ENCODE peak calls at places on chromosomes 1 and 21, in ten cellular contexts. One of them, this sample, is unnamed.

GRCh38 chr21:35648512-35648911 is 411.8 kb downstream of the SETD4 start:
- DNase-seq in GM12878: no peak
- DNase-seq in fibroblast of lung: no peak
- DNase-seq in heart left ventricle: no peak
- DNase-seq in adrenal gland: no peak
- DNase-seq in HepG2: no peak
- DNase-seq in tibial artery: no peak
- DNase-seq in upper lobe of right lung: no peak
- DNase-seq in esophagus squamous epithelium: no peak
- DNase-seq in HCT116: no peak
- DNase-seq in this sample: no peak

GRCh38 chr1:10217748-10218441 is 7.5 kb downstream of the KIF1B start:
- DNase-seq in GM12878: no peak
- DNase-seq in fibroblast of lung: peak
- DNase-seq in heart left ventricle: no peak
- DNase-seq in adrenal gland: peak
- DNase-seq in HepG2: no peak
- DNase-seq in tibial artery: peak
- DNase-seq in upper lobe of right lung: no peak
- DNase-seq in esophagus squamous epithelium: no peak
- DNase-seq in HCT116: no peak
- DNase-seq in this sample: no peak

GRCh38 chr1:87644033-87644432 is 315.4 kb downstream of the LMO4 start:
- DNase-seq in GM12878: no peak
- DNase-seq in fibroblast of lung: peak
- DNase-seq in heart left ventricle: no peak
- DNase-seq in adrenal gland: no peak
- DNase-seq in HepG2: no peak
- DNase-seq in tibial artery: no peak
- DNase-seq in upper lobe of right lung: no peak
- DNase-seq in esophagus squamous epithelium: no peak
- DNase-seq in HCT116: no peak
- DNase-seq in this sample: no peak

GRCh38 chr1:218292515-218292914 is 7.4 kb downstream of the RRP15 start:
- DNase-seq in GM12878: no peak
- DNase-seq in fibroblast of lung: no peak
- DNase-seq in heart left ventricle: no peak
- DNase-seq in adrenal gland: no peak
- DNase-seq in HepG2: no peak
- DNase-seq in tibial artery: no peak
- DNase-seq in upper lobe of right lung: no peak
- DNase-seq in esophagus squamous epithelium: no peak
- DNase-seq in HCT116: no peak
- DNase-seq in this sample: no peak

GRCh38 chr21:40118527-40118926 is 251.3 kb downstream of the PCP4 start:
- DNase-seq in GM12878: no peak
- DNase-seq in fibroblast of lung: peak
- DNase-seq in heart left ventricle: no peak
- DNase-seq in adrenal gland: no peak
- DNase-seq in HepG2: no peak
- DNase-seq in tibial artery: no peak
- DNase-seq in upper lobe of right lung: no peak
- DNase-seq in esophagus squamous epithelium: no peak
- DNase-seq in HCT116: no peak
- DNase-seq in this sample: no peak

GRCh38 chr21:43775795-43776430 is at the start of gene CSTB:
- DNase-seq in GM12878: no peak
- DNase-seq in fibroblast of lung: peak
- DNase-seq in heart left ventricle: peak
- DNase-seq in adrenal gland: peak
- DNase-seq in HepG2: peak
- DNase-seq in tibial artery: peak
- DNase-seq in upper lobe of right lung: peak
- DNase-seq in esophagus squamous epithelium: no peak
- DNase-seq in HCT116: peak
- DNase-seq in this sample: peak

GRCh38 chr1:1449099-1449739 is at the start of gene ATAD3C:
- DNase-seq in GM12878: no peak
- DNase-seq in fibroblast of lung: no peak
- DNase-seq in heart left ventricle: no peak
- DNase-seq in adrenal gland: no peak
- DNase-seq in HepG2: no peak
- DNase-seq in tibial artery: no peak
- DNase-seq in upper lobe of right lung: no peak
- DNase-seq in esophagus squamous epithelium: no peak
- DNase-seq in HCT116: no peak
- DNase-seq in this sample: no peak

GRCh38 chr1:118563969-118564951 is 379.2 kb upstream of the SPAG17 start:
- DNase-seq in GM12878: peak
- DNase-seq in fibroblast of lung: no peak
- DNase-seq in heart left ventricle: no peak
- DNase-seq in adrenal gland: no peak
- DNase-seq in HepG2: no peak
- DNase-seq in tibial artery: no peak
- DNase-seq in upper lobe of right lung: no peak
- DNase-seq in esophagus squamous epithelium: no peak
- DNase-seq in HCT116: no peak
- DNase-seq in this sample: no peak

GRCh38 chr1:116076831-116077230 is 34.4 kb upstream of the MAB21L3 start:
- DNase-seq in GM12878: no peak
- DNase-seq in fibroblast of lung: no peak
- DNase-seq in heart left ventricle: no peak
- DNase-seq in adrenal gland: no peak
- DNase-seq in HepG2: no peak
- DNase-seq in tibial artery: no peak
- DNase-seq in upper lobe of right lung: no peak
- DNase-seq in esophagus squamous epithelium: no peak
- DNase-seq in HCT116: no peak
- DNase-seq in this sample: no peak

GRCh38 chr1:211828584-211829342 is 1.8 kb downstream of the LPGAT1 start:
- DNase-seq in GM12878: no peak
- DNase-seq in fibroblast of lung: peak
- DNase-seq in heart left ventricle: no peak
- DNase-seq in adrenal gland: no peak
- DNase-seq in HepG2: peak
- DNase-seq in tibial artery: no peak
- DNase-seq in upper lobe of right lung: no peak
- DNase-seq in esophagus squamous epithelium: no peak
- DNase-seq in HCT116: no peak
- DNase-seq in this sample: no peak

GRCh38 chr1:29255134-29255666 is 18.9 kb downstream of the PTPRU start:
- DNase-seq in GM12878: no peak
- DNase-seq in fibroblast of lung: no peak
- DNase-seq in heart left ventricle: no peak
- DNase-seq in adrenal gland: no peak
- DNase-seq in HepG2: no peak
- DNase-seq in tibial artery: peak
- DNase-seq in upper lobe of right lung: peak
- DNase-seq in esophagus squamous epithelium: no peak
- DNase-seq in HCT116: no peak
- DNase-seq in this sample: no peak

GRCh38 chr1:155242805-155243358 is 12.4 kb downstream of the ENTREP3 start:
- DNase-seq in GM12878: no peak
- DNase-seq in fibroblast of lung: no peak
- DNase-seq in heart left ventricle: no peak
- DNase-seq in adrenal gland: no peak
- DNase-seq in HepG2: no peak
- DNase-seq in tibial artery: no peak
- DNase-seq in upper lobe of right lung: no peak
- DNase-seq in esophagus squamous epithelium: no peak
- DNase-seq in HCT116: no peak
- DNase-seq in this sample: no peak
- H3K4me3 ChIP-seq in GM12878: peak
- H3K4me3 ChIP-seq in fibroblast of lung: peak
- H3K4me3 ChIP-seq in heart left ventricle: no peak
- H3K4me3 ChIP-seq in adrenal gland: no peak
- H3K4me3 ChIP-seq in HepG2: no peak
- H3K4me3 ChIP-seq in tibial artery: peak
- H3K4me3 ChIP-seq in upper lobe of right lung: no peak
- H3K4me3 ChIP-seq in esophagus squamous epithelium: peak
- H3K4me3 ChIP-seq in HCT116: peak
- H3K4me3 ChIP-seq in this sample: peak

GRCh38 chr21:28213221-28213620 is 779.5 kb downstream of the LTN1 start:
- DNase-seq in GM12878: no peak
- DNase-seq in fibroblast of lung: no peak
- DNase-seq in heart left ventricle: no peak
- DNase-seq in adrenal gland: no peak
- DNase-seq in HepG2: no peak
- DNase-seq in tibial artery: no peak
- DNase-seq in upper lobe of right lung: no peak
- DNase-seq in esophagus squamous epithelium: no peak
- DNase-seq in HCT116: no peak
- DNase-seq in this sample: no peak

GRCh38 chr21:28216976-28217523 is 775.6 kb downstream of the LTN1 start:
- DNase-seq in GM12878: no peak
- DNase-seq in fibroblast of lung: no peak
- DNase-seq in heart left ventricle: no peak
- DNase-seq in adrenal gland: no peak
- DNase-seq in HepG2: no peak
- DNase-seq in tibial artery: no peak
- DNase-seq in upper lobe of right lung: no peak
- DNase-seq in esophagus squamous epithelium: no peak
- DNase-seq in HCT116: no peak
- DNase-seq in this sample: no peak

GRCh38 chr21:28212056-28212455 is 780.6 kb downstream of the LTN1 start:
- DNase-seq in GM12878: no peak
- DNase-seq in fibroblast of lung: peak
- DNase-seq in heart left ventricle: no peak
- DNase-seq in adrenal gland: no peak
- DNase-seq in HepG2: no peak
- DNase-seq in tibial artery: no peak
- DNase-seq in upper lobe of right lung: no peak
- DNase-seq in esophagus squamous epithelium: no peak
- DNase-seq in HCT116: no peak
- DNase-seq in this sample: no peak

GRCh38 chr21:28220670-28221069 is 772.0 kb downstream of the LTN1 start:
- DNase-seq in GM12878: no peak
- DNase-seq in fibroblast of lung: peak
- DNase-seq in heart left ventricle: no peak
- DNase-seq in adrenal gland: no peak
- DNase-seq in HepG2: no peak
- DNase-seq in tibial artery: no peak
- DNase-seq in upper lobe of right lung: no peak
- DNase-seq in esophagus squamous epithelium: no peak
- DNase-seq in HCT116: no peak
- DNase-seq in this sample: no peak

GRCh38 chr21:28215214-28215954 is 777.3 kb downstream of the LTN1 start:
- DNase-seq in GM12878: no peak
- DNase-seq in fibroblast of lung: peak
- DNase-seq in heart left ventricle: peak
- DNase-seq in adrenal gland: no peak
- DNase-seq in HepG2: no peak
- DNase-seq in tibial artery: no peak
- DNase-seq in upper lobe of right lung: no peak
- DNase-seq in esophagus squamous epithelium: no peak
- DNase-seq in HCT116: no peak
- DNase-seq in this sample: no peak
- H3K27ac ChIP-seq in GM12878: no peak
- H3K27ac ChIP-seq in fibroblast of lung: no peak
- H3K27ac ChIP-seq in heart left ventricle: peak
- H3K27ac ChIP-seq in adrenal gland: no peak
- H3K27ac ChIP-seq in HepG2: no peak
- H3K27ac ChIP-seq in tibial artery: no peak
- H3K27ac ChIP-seq in upper lobe of right lung: no peak
- H3K27ac ChIP-seq in esophagus squamous epithelium: peak
- H3K27ac ChIP-seq in HCT116: no peak
- H3K27ac ChIP-seq in this sample: peak

GRCh38 chr1:247078315-247079140 is at the start of gene ZNF670:
- DNase-seq in GM12878: peak
- DNase-seq in fibroblast of lung: peak
- DNase-seq in heart left ventricle: peak
- DNase-seq in adrenal gland: peak
- DNase-seq in HepG2: peak
- DNase-seq in tibial artery: peak
- DNase-seq in upper lobe of right lung: peak
- DNase-seq in esophagus squamous epithelium: peak
- DNase-seq in HCT116: peak
- DNase-seq in this sample: peak
- TF ChIP-seq CTCF in GM12878: no peak
- TF ChIP-seq CTCF in fibroblast of lung: no peak
- TF ChIP-seq CTCF in heart left ventricle: no peak
- TF ChIP-seq CTCF in adrenal gland: no peak
- TF ChIP-seq CTCF in HepG2: peak
- TF ChIP-seq CTCF in tibial artery: no peak
- TF ChIP-seq CTCF in upper lobe of right lung: no peak
- TF ChIP-seq CTCF in esophagus squamous epithelium: no peak
- TF ChIP-seq CTCF in HCT116: no peak
- TF ChIP-seq CTCF in this sample: no peak

GRCh38 chr1:200040516-200041138 is 13.1 kb downstream of the NR5A2 start:
- DNase-seq in GM12878: no peak
- DNase-seq in fibroblast of lung: no peak
- DNase-seq in heart left ventricle: no peak
- DNase-seq in adrenal gland: no peak
- DNase-seq in HepG2: peak
- DNase-seq in tibial artery: no peak
- DNase-seq in upper lobe of right lung: no peak
- DNase-seq in esophagus squamous epithelium: no peak
- DNase-seq in HCT116: no peak
- DNase-seq in this sample: peak

GRCh38 chr1:200043330-200043668 is 15.8 kb downstream of the NR5A2 start:
- DNase-seq in GM12878: no peak
- DNase-seq in fibroblast of lung: no peak
- DNase-seq in heart left ventricle: no peak
- DNase-seq in adrenal gland: no peak
- DNase-seq in HepG2: no peak
- DNase-seq in tibial artery: no peak
- DNase-seq in upper lobe of right lung: no peak
- DNase-seq in esophagus squamous epithelium: no peak
- DNase-seq in HCT116: no peak
- DNase-seq in this sample: no peak

GRCh38 chr1:200042437-200043329 is 15.2 kb downstream of the NR5A2 start:
- DNase-seq in GM12878: no peak
- DNase-seq in fibroblast of lung: no peak
- DNase-seq in heart left ventricle: no peak
- DNase-seq in adrenal gland: no peak
- DNase-seq in HepG2: no peak
- DNase-seq in tibial artery: no peak
- DNase-seq in upper lobe of right lung: no peak
- DNase-seq in esophagus squamous epithelium: no peak
- DNase-seq in HCT116: no peak
- DNase-seq in this sample: peak

GRCh38 chr1:200041337-200042118 is 14.0 kb downstream of the NR5A2 start:
- DNase-seq in GM12878: no peak
- DNase-seq in fibroblast of lung: no peak
- DNase-seq in heart left ventricle: no peak
- DNase-seq in adrenal gland: no peak
- DNase-seq in HepG2: no peak
- DNase-seq in tibial artery: no peak
- DNase-seq in upper lobe of right lung: no peak
- DNase-seq in esophagus squamous epithelium: no peak
- DNase-seq in HCT116: no peak
- DNase-seq in this sample: peak

DNA sequence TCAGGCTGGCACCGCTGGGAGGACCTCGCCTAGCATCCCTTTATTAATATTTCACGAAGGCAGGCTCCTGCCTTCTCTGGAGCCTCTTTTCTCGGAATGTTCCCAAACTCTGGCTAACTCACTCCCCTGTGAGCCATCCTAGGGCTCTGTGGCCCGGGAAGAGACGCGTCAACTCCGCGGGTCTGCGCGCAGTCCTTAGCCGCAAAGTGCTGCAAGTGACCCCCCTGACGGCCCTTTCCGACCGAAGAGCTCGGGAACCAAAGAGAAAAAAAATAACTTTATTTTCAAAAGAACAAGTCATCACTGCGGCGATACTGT is 14.6 kb downstream of the NR5A2 start:
- DNase-seq in GM12878: no peak
- DNase-seq in fibroblast of lung: no peak
- DNase-seq in heart left ventricle: no peak
- DNase-seq in adrenal gland: no peak
- DNase-seq in HepG2: no peak
- DNase-seq in tibial artery: no peak
- DNase-seq in upper lobe of right lung: no peak
- DNase-seq in esophagus squamous epithelium: no peak
- DNase-seq in HCT116: no peak
- DNase-seq in this sample: peak
- H3K4me3 ChIP-seq in GM12878: no peak
- H3K4me3 ChIP-seq in fibroblast of lung: peak
- H3K4me3 ChIP-seq in heart left ventricle: peak
- H3K4me3 ChIP-seq in adrenal gland: no peak
- H3K4me3 ChIP-seq in HepG2: peak
- H3K4me3 ChIP-seq in tibial artery: peak
- H3K4me3 ChIP-seq in upper lobe of right lung: peak
- H3K4me3 ChIP-seq in esophagus squamous epithelium: peak
- H3K4me3 ChIP-seq in HCT116: no peak
- H3K4me3 ChIP-seq in this sample: peak

This sample was measured in coronary artery.